ENCODE peak calls at places on chromosomes 7 and 10, in seven cellular contexts. W is right lobe of liver, I is prostate gland, L is cardiac muscle cell, U is body of pancreas, E is neural progenitor cell, R is GM23338. D is an unnamed sample.

GRCh38 chr7:45150199-45150598 is 7.4 kb upstream of the RAMP3 start:
- DNase-seq in W (no peak), I (no peak), L (no peak), U (no peak), E (no peak), R (no peak), D (no peak)

GRCh38 chr10:92239600-92240288 is 51.1 kb downstream of the CPEB3 start:
- DNase-seq in W (peak; percentile 68), I (peak; percentile 19), L (peak; percentile 61), U (peak; percentile 43), E (peak; percentile 76), R (peak; percentile 61), D (no peak)

GRCh38 chr10:132928261-132928660 is 14.1 kb downstream of the CFAP46 start:
- DNase-seq in W (no peak), I (no peak), L (no peak), U (no peak), E (no peak), R (no peak), D (no peak)

GRCh38 chr10:48981310-48981907 is 41.8 kb upstream of the LRRC18 start:
- DNase-seq in W (peak; percentile 72), I (peak; percentile 23), L (peak; percentile 85), U (peak; percentile 61), E (peak; percentile 85), R (peak; percentile 89), D (peak; percentile 15)

GRCh38 chr10:47283101-47283630 is 16.8 kb upstream of the GDF10 start:
- DNase-seq in W (no peak), I (no peak), L (no peak), U (no peak), E (no peak), R (no peak), D (no peak)

GRCh38 chr10:30111340-30111980 is 52.1 kb upstream of the JCAD start:
- DNase-seq in W (no peak), I (no peak), L (no peak), U (no peak), E (no peak), R (no peak), D (peak; percentile 27)

GRCh38 chr10:48442090-48442808 is 135.8 kb downstream of the MAPK8 start:
- DNase-seq in W (no peak), I (no peak), L (no peak), U (no peak), E (no peak), R (no peak), D (no peak)

GRCh38 chr10:44154956-44155355 is 229.9 kb downstream of the CXCL12 start:
- DNase-seq in W (no peak), I (no peak), L (no peak), U (no peak), E (no peak), R (no peak), D (no peak)

GRCh38 chr7:120931243-120931642 is 19.3 kb upstream of the ING3 start:
- DNase-seq in W (no peak), I (no peak), L (no peak), U (no peak), E (no peak), R (no peak), D (peak; percentile 62)

GRCh38 chr10:62270020-62270419 is 1.4 kb upstream of the RTKN2 start:
- DNase-seq in W (no peak), I (no peak), L (no peak), U (no peak), E (no peak), R (no peak), D (no peak)

GRCh38 chr10:107487284-107487683 is 322.8 kb upstream of the SORCS1 start:
- DNase-seq in W (no peak), I (no peak), L (no peak), U (no peak), E (no peak), R (no peak), D (peak; percentile 76)

GRCh38 chr7:127383123-127383835 is 9.2 kb downstream of the ZNF800 start:
- DNase-seq in W (no peak), I (no peak), L (no peak), U (no peak), E (no peak), R (peak; percentile 19), D (peak; percentile 69)

GRCh38 chr10:127043312-127043711 is 138.1 kb downstream of the DOCK1 start:
- DNase-seq in W (no peak), I (no peak), L (no peak), U (no peak), E (no peak), R (no peak), D (no peak)

GRCh38 chr10:127041561-127041960 is 136.3 kb downstream of the DOCK1 start:
- DNase-seq in W (no peak), I (no peak), L (no peak), U (no peak), E (no peak), R (no peak), D (peak; percentile 98)

GRCh38 chr10:127046975-127047877 is 142.0 kb downstream of the DOCK1 start:
- DNase-seq in W (no peak), I (no peak), L (no peak), U (no peak), E (no peak), R (no peak), D (no peak)

GRCh38 chr10:127040756-127041155 is 135.5 kb downstream of the DOCK1 start:
- DNase-seq in W (no peak), I (no peak), L (no peak), U (no peak), E (no peak), R (no peak), D (peak; percentile 87)

DNA sequence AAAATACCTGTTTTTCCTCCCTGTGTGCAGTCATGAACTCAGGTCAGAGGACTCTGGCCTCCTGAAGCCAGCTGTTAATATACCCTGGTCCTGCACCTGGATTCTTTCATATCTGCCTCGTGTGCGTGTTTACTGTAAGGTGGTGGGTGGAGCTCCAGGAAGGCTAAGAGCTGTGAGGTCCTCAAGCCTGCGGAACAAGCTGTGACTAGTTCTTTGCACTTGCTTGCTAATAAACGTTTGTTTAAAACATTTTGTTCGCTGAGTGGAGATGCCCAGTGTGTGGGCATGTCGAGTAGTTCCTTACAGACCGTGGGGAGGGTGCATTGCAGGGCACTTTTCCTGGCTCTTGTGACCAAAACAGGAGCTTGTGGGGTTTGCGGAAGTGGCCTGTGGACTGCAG is 139.0 kb downstream of the DOCK1 start:
- DNase-seq in W (no peak), I (peak; percentile 85), L (no peak), U (peak; percentile 83), E (no peak), R (no peak), D (peak; percentile 90)
- H3K4me3 ChIP-seq in W (no peak overlapping the region), I (no peak overlapping the region), L (no peak overlapping the region), U (no peak overlapping the region), E (no peak overlapping the region), R (no peak overlapping the region), D (no peak overlapping the region)

GRCh38 chr7:155355745-155356144 is 58.1 kb downstream of the INSIG1 start:
- DNase-seq in W (no peak), I (no peak), L (no peak), U (no peak), E (no peak), R (no peak), D (no peak)

GRCh38 chr7:155354371-155355048 is 56.8 kb downstream of the INSIG1 start:
- DNase-seq in W (no peak), I (no peak), L (no peak), U (no peak), E (no peak), R (no peak), D (no peak)

GRCh38 chr7:155356323-155357105 is 58.8 kb downstream of the INSIG1 start:
- DNase-seq in W (no peak), I (no peak), L (peak; percentile 41), U (peak; percentile 48), E (peak; percentile 76), R (peak; percentile 76), D (peak; percentile 20)

GRCh38 chr7:155353256-155353897 is 55.7 kb downstream of the INSIG1 start:
- DNase-seq in W (no peak), I (no peak), L (no peak), U (no peak), E (no peak), R (no peak), D (no peak)

DNA sequence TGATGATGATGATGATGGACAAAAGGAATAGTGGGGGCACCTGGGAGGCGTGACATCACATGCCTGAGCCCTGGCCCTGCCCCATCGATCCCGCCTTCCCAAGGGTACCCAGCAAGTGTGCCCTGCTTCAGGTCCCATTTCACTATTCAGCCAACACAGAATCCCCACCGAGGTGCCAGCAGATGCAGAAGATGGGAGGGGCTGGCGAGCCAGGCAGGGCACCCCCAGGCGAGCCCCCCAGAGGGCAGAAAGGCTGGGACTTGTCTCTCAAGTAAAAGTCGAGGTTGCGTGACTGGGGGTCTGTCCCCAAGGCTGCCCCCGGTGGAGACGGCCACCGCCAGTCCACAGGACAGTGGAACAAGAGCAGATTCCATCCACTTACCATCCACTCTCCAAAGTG is 57.5 kb downstream of the INSIG1 start:
- DNase-seq in W (peak; percentile 31), I (no peak), L (no peak), U (no peak), E (no peak), R (no peak), D (no peak)
- H3K27me3 ChIP-seq in W (no peaks in the 10 kb centered on the region), I (peaks cover 8% of the 10 kb centered on the region), L (peaks cover 34% of the 10 kb centered on the region), U (no peaks in the 10 kb centered on the region), E (peaks cover 56% of the 10 kb centered on the region), R (no peaks in the 10 kb centered on the region), D (no peaks in the 10 kb centered on the region)

DNA sequence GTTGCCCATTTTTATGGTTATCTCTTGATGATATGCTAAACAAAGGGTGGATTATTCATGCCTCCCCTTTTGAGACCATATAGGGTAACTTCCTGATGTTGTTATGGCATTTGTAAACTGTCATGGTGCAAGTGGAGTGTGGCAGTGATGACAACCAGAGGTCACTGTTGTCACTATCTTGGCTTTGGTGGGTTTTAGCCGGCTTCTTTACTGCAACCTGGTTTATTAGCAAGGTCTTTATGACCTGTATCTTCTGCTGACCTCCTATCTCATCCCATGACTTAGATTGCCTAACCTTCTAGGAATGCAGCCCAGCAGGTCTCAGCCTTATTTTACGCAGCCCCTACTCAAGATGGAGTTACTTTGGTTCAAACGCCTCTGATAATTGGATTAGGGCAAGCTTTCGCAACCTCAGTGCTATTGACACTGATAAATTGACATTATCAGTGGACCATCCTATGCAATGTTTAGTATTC is 36.9 kb downstream of the BAG3 start:
- DNase-seq in W (no peak), I (no peak), L (peak; percentile 54), U (no peak), E (peak; percentile 27), R (peak; percentile 63), D (peak; percentile 29)
- TF ChIP-seq CTCF in W (no peak), I (no peak), L (no peak), U (no peak), E (peak; percentile 21), R (peak; percentile 34), D (no peak)

GRCh38 chr10:73874267-73875138 is at the start of gene CAMK2G:
- DNase-seq in W (peak; percentile 87), I (peak; percentile 76), L (peak; percentile 89), U (peak; percentile 87), E (peak; percentile 92), R (peak; percentile 86), D (peak; percentile 52)
- H3K4me3 ChIP-seq in W (peak within 1 kb of the TSS; percentile 78), I (peak within 1 kb of the TSS; percentile 67), L (peak within 1 kb of the TSS; percentile 99), U (peak within 1 kb of the TSS; percentile 57), E (peak within 1 kb of the TSS; percentile 72), R (peak within 1 kb of the TSS; percentile 75), D (peak within 1 kb of the TSS; percentile 58)

GRCh38 chr7:20786049-20786412 is 655 bp downstream of the SP8 start:
- DNase-seq in W (no peak), I (no peak), L (no peak), U (no peak), E (no peak), R (no peak), D (no peak)
- H3K27me3 ChIP-seq in W (peaks cover 73% of the 10 kb centered on the region), I (no peaks in the 10 kb centered on the region), L (peaks cover 100% of the 10 kb centered on the region), U (peaks cover 6% of the 10 kb centered on the region), E (peaks cover 60% of the 10 kb centered on the region), R (peaks cover 67% of the 10 kb centered on the region), D (peaks cover 46% of the 10 kb centered on the region)